ENCODE peak calls at places on chromosomes 11 and 22, in seven cellular contexts. C, Z, O, S, L, N and Y are unnamed samples.

GRCh38 chr22:40276877-40277823 is 69.2 kb upstream of the ADSL start:
- DNase-seq in C (no peak), Z (no peak), O (no peak), S (no peak), L (no peak), N (no peak), Y (no peak)

GRCh38 chr11:43577566-43578264 is 102.8 kb upstream of the HSD17B12 start:
- DNase-seq in C (no peak), Z (no peak), O (no peak), S (no peak), L (no peak), N (no peak), Y (no peak)

GRCh38 chr11:111778047-111778558 is 11.9 kb upstream of the PPP2R1B start:
- DNase-seq in C (no peak), Z (no peak), O (no peak), S (no peak), L (no peak), N (no peak), Y (no peak)

GRCh38 chr11:22725079-22725478 is 58.7 kb downstream of the GAS2 start:
- DNase-seq in C (no peak), Z (no peak), O (no peak), S (no peak), L (no peak), N (no peak), Y (no peak)

GRCh38 chr11:6498121-6498520 is 1.0 kb downstream of the DNHD1 start:
- DNase-seq in C (no peak), Z (no peak), O (peak; percentile 46), S (no peak), L (no peak), N (no peak), Y (no peak)

GRCh38 chr11:128172046-128172878 is 415.1 kb downstream of the ETS1 start:
- DNase-seq in C (peak; percentile 79), Z (peak; percentile 71), O (peak; percentile 81), S (peak; percentile 85), L (peak; percentile 73), N (peak; percentile 65), Y (peak; percentile 68)

GRCh38 chr22:22380098-22381030 is 128.2 kb downstream of the ZNF280B start:
- DNase-seq in C (no peak), Z (no peak), O (no peak), S (no peak), L (no peak), N (no peak), Y (no peak)

GRCh38 chr22:24170632-24171031 is 10.7 kb upstream of the SUSD2 start:
- DNase-seq in C (no peak), Z (no peak), O (no peak), S (no peak), L (no peak), N (no peak), Y (no peak)

GRCh38 chr11:58301576-58301975 is 33.5 kb upstream of the OR10W1 start:
- DNase-seq in C (no peak), Z (no peak), O (no peak), S (no peak), L (no peak), N (no peak), Y (no peak)

GRCh38 chr11:10581481-10582019 is 13.1 kb upstream of the LYVE1 start:
- DNase-seq in C (no peak), Z (peak; percentile 85), O (peak; percentile 49), S (no peak), L (no peak), N (no peak), Y (no peak)

GRCh38 chr11:130431337-130431773 is 2.9 kb upstream of the ADAMTS8 start:
- DNase-seq in C (peak; percentile 50), Z (peak; percentile 68), O (peak; percentile 80), S (peak; percentile 58), L (peak; percentile 75), N (peak; percentile 22), Y (peak; percentile 11)

GRCh38 chr11:8101421-8101820 is 20.4 kb downstream of the TUB start:
- DNase-seq in C (no peak), Z (no peak), O (no peak), S (no peak), L (no peak), N (no peak), Y (no peak)

GRCh38 chr22:27804683-27805297 is 3.2 kb upstream of the MN1 start:
- DNase-seq in C (peak; percentile 15), Z (peak; percentile 55), O (peak; percentile 78), S (peak; percentile 47), L (peak; percentile 76), N (peak; percentile 18), Y (no peak)

GRCh38 chr11:4027746-4028145 is 66.9 kb upstream of the RRM1 start:
- DNase-seq in C (no peak), Z (no peak), O (no peak), S (no peak), L (no peak), N (no peak), Y (no peak)

GRCh38 chr22:44842417-44842816 is 90.0 kb downstream of the ARHGAP8 start:
- DNase-seq in C (no peak), Z (no peak), O (no peak), S (no peak), L (no peak), N (no peak), Y (no peak)